ENCODE peak calls at places on chromosomes 2 and 18, in five cellular contexts. B is GM12865, C is RPMI7951, F is AG20443, R is Caki2. O is an unnamed sample.

GRCh38 chr2:157940024-157940423 is 63.9 kb upstream of the ACVR1 start:
- DNase-seq in F (no peak), B (no peak), C (peak), R (no peak), O (no peak)

GRCh38 chr18:21538230-21538629 is 62.3 kb downstream of the ESCO1 start:
- DNase-seq in F (no peak), B (no peak), C (no peak), R (no peak), O (no peak)

GRCh38 chr18:59918320-59918755 is 18.5 kb downstream of the PMAIP1 start:
- DNase-seq in F (peak), C (peak), B (peak), R (peak), O (no peak)

GRCh38 chr18:22504665-22505064 is 87.0 kb upstream of the CTAGE1 start:
- DNase-seq in R (peak), B (no peak), C (peak), F (no peak), O (no peak)

GRCh38 chr2:114754907-114755563 is 312.6 kb downstream of the DPP10 start:
- DNase-seq in R (no peak), C (no peak), F (no peak), B (no peak), O (no peak)

GRCh38 chr2:219689676-219690628 is 62.5 kb downstream of the SLC4A3 start:
- DNase-seq in C (peak), F (peak), R (peak), B (peak), O (peak)

GRCh38 chr18:34493566-34494358 is 216.3 kb upstream of the DTNA start:
- DNase-seq in R (peak), C (peak), F (peak), B (peak), O (peak)

GRCh38 chr2:61905372-61906186 is at the start of gene COMMD1:
- DNase-seq in F (peak), B (peak), C (peak), R (peak), O (peak)

GRCh38 chr18:59900222-59901128 is 679 bp downstream of the PMAIP1 start:
- DNase-seq in C (peak), F (peak), R (peak), B (peak), O (peak)

GRCh38 chr2:127176371-127177311 is 43.5 kb downstream of the CYP27C1 start:
- DNase-seq in R (peak), C (peak), F (peak), B (no peak), O (no peak)

GRCh38 chr2:44684559-44684958 is 256.9 kb upstream of the SIX3 start:
- DNase-seq in R (no peak), B (no peak), F (no peak), C (no peak), O (no peak)

GRCh38 chr2:129758461-129759185 is 220.8 kb upstream of the RAB6C start:
- DNase-seq in F (peak), C (no peak), R (no peak), B (peak), O (no peak)

GRCh38 chr18:59902180-59902992 is 2.6 kb downstream of the PMAIP1 start:
- DNase-seq in R (peak), B (peak), F (no peak), C (peak), O (no peak)

GRCh38 chr2:33291278-33292013 is 185.0 kb upstream of the RASGRP3 start:
- DNase-seq in F (peak), R (peak), C (peak), B (no peak), O (no peak)

GRCh38 chr18:63063171-63063570 is 256.4 kb downstream of the BCL2 start:
- DNase-seq in F (peak), B (no peak), R (no peak), C (no peak), O (no peak)

GRCh38 chr2:14781148-14781547 is 148.6 kb downstream of the LRATD1 start:
- DNase-seq in B (no peak), C (no peak), R (no peak), F (no peak), O (no peak)

GRCh38 chr2:207276248-207276647 is 110.5 kb upstream of the KLF7 start:
- DNase-seq in F (no peak), R (no peak), C (no peak), B (no peak), O (no peak)

GRCh38 chr2:161123531-161124030 is 36.6 kb upstream of the TANK start:
- DNase-seq in R (no peak), F (no peak), C (no peak), B (no peak), O (no peak)